ENCODE peak calls at places on chromosome 15, in four cellular contexts. I is amniotic stem cell; G is stimulated activated CD4-positive, alpha-beta T cell treated with anti-CD3 and anti-CD28 coated beads, Interleukin-12 subunit alpha, Interleukin-12 subunit beta, amount 100 ng/mL, for 4 hours; E is naive thymus-derived CD4-positive, alpha-beta T cell. F is an unnamed sample.

GRCh38 chr15:72994778-72995177 is 57.5 kb upstream of the NEO1 start:
- DNase-seq in I (no peak), G (no peak), E (no peak), F (no peak)

GRCh38 chr15:33357845-33358244 is 47.1 kb downstream of the RYR3 start:
- DNase-seq in I (no peak), G (no peak), E (no peak), F (no peak)

GRCh38 chr15:101528108-101528916 is 38.8 kb upstream of the PCSK6 start:
- DNase-seq in I (no peak), G (no peak), E (no peak), F (no peak)

GRCh38 chr15:64651573-64652260 is 123.7 kb downstream of the RBPMS2 start:
- DNase-seq in I (no peak), G (peak; percentile 28), E (peak; percentile 26), F (no peak)

GRCh38 chr15:77440378-77440999 is 19.8 kb downstream of the HMG20A start:
- DNase-seq in I (no peak), G (no peak), E (no peak), F (no peak)

GRCh38 chr15:98363955-98364354 is 284.4 kb upstream of the IGF1R start:
- DNase-seq in I (no peak), G (no peak), E (no peak), F (no peak)

GRCh38 chr15:78454992-78455391 is 17.0 kb downstream of the IREB2 start:
- DNase-seq in I (no peak), G (no peak), E (no peak), F (no peak)

GRCh38 chr15:28873585-28874139 is 12.1 kb upstream of the APBA2 start:
- DNase-seq in I (no peak), G (no peak), E (peak; percentile 56), F (no peak)

GRCh38 chr15:93478922-93479321 is 389.9 kb upstream of the RGMA start:
- DNase-seq in I (no peak), G (no peak), E (no peak), F (no peak)

GRCh38 chr15:31032959-31033358 is 41.5 kb upstream of the MTMR10 start:
- DNase-seq in I (no peak), G (no peak), E (no peak), F (no peak)

GRCh38 chr15:89728254-89728653 is 22.8 kb downstream of the MESP1 start:
- DNase-seq in I (no peak), G (no peak), E (no peak), F (no peak)

GRCh38 chr15:101398247-101398646 is 91.3 kb downstream of the PCSK6 start:
- DNase-seq in I (no peak), G (no peak), E (no peak), F (no peak)

GRCh38 chr15:101463265-101463664 is 26.2 kb downstream of the PCSK6 start:
- DNase-seq in I (no peak), G (no peak), E (no peak), F (no peak)

GRCh38 chr15:29952245-29952644 is 130.0 kb upstream of the TJP1 start:
- DNase-seq in I (no peak), G (no peak), E (no peak), F (no peak)

GRCh38 chr15:79524531-79524930 is 92.4 kb downstream of the MINAR1 start:
- DNase-seq in I (no peak), G (no peak), E (no peak), F (no peak)

GRCh38 chr15:42011074-42011473 is 9.8 kb downstream of the PLA2G4E start:
- DNase-seq in I (no peak), G (no peak), E (no peak), F (no peak)

GRCh38 chr15:74403590-74403919 is 30.2 kb downstream of the SEMA7A start:
- DNase-seq in I (no peak), G (no peak), E (no peak), F (no peak)

GRCh38 chr15:92848852-92849598 is 51.1 kb upstream of the CHD2 start:
- DNase-seq in I (no peak), G (no peak), E (peak; percentile 58), F (no peak)

GRCh38 chr15:93829115-93829849 is 402.1 kb upstream of the MCTP2 start:
- DNase-seq in I (no peak), G (no peak), E (no peak), F (no peak)

GRCh38 chr15:39704684-39705083 is 78.0 kb downstream of the FSIP1 start:
- DNase-seq in I (no peak), G (no peak), E (no peak), F (no peak)

GRCh38 chr15:33157636-33158035 is 36.9 kb downstream of the FMN1 start:
- DNase-seq in I (no peak), G (no peak), E (no peak), F (no peak)

GRCh38 chr15:25671132-25671531 is 192.0 kb downstream of the ATP10A start:
- DNase-seq in I (no peak), G (no peak), E (no peak), F (no peak)

GRCh38 chr15:101017935-101018849 is 99.0 kb downstream of the LRRK1 start:
- DNase-seq in I (no peak), G (no peak), E (no peak), F (peak; percentile 32)

GRCh38 chr15:74863239-74864056 is 9.7 kb downstream of the SCAMP2 start:
- DNase-seq in I (no peak), G (no peak), E (no peak), F (no peak)

GRCh38 chr15:48680841-48681240 is 35.3 kb upstream of the FBN1 start:
- DNase-seq in I (peak; percentile 87), G (no peak), E (no peak), F (no peak)

GRCh38 chr15:22845289-22845900 is 6.9 kb downstream of the NIPA2 start:
- DNase-seq in I (no peak), G (no peak), E (no peak), F (no peak)

GRCh38 chr15:78979456-78980320 is 34.8 kb upstream of the CTSH start:
- DNase-seq in I (peak; percentile 37), G (peak; percentile 10), E (peak; percentile 5), F (no peak)

GRCh38 chr15:33013827-33014445 is 180.6 kb downstream of the FMN1 start:
- DNase-seq in I (peak; percentile 51), G (no peak), E (no peak), F (no peak)

GRCh38 chr15:66701422-66702034 is 508 bp upstream of the SMAD6 start:
- DNase-seq in I (peak; percentile 55), G (no peak), E (peak; percentile 42), F (peak; percentile 72)

GRCh38 chr15:71448688-71449114 is 333.4 kb downstream of the THSD4 start:
- DNase-seq in I (no peak), G (no peak), E (no peak), F (no peak)

GRCh38 chr15:55267401-55268053 is 22.1 kb downstream of the RAB27A start:
- DNase-seq in I (no peak), G (peak; percentile 38), E (peak; percentile 75), F (peak; percentile 81)

GRCh38 chr15:92123848-92124631 is 269.6 kb upstream of the ST8SIA2 start:
- DNase-seq in I (no peak), G (no peak), E (no peak), F (no peak)

GRCh38 chr15:95086543-95087252 is 855.3 kb downstream of the MCTP2 start:
- DNase-seq in I (no peak), G (no peak), E (no peak), F (no peak)

GRCh38 chr15:51121118-51121517 is 26.4 kb upstream of the TNFAIP8L3 start:
- DNase-seq in I (peak; percentile 47), G (no peak), E (no peak), F (no peak)

GRCh38 chr15:41695750-41696436 is 35.7 kb downstream of the MGA start:
- DNase-seq in I (no peak), G (no peak), E (peak; percentile 44), F (no peak)

GRCh38 chr15:100727291-100727851 is 125.0 kb downstream of the ASB7 start:
- DNase-seq in I (no peak), G (no peak), E (no peak), F (no peak)

GRCh38 chr15:63679588-63679987 is 82.4 kb downstream of the FBXL22 start:
- DNase-seq in I (no peak), G (no peak), E (no peak), F (no peak)